ENCODE peak calls at places on chromosome 10, in nine cellular contexts. S is activated CD8-positive, alpha-beta T cell treated with anti-CD3 and anti-CD28 coated beads for 36 hours; M is astrocyte of the spinal cord; G is amniotic stem cell; E is ovary; N is posterior cingulate gyrus; X is Ammon's horn; Y is NCI-H1417; K is cardiac fibroblast. V is an unnamed sample.

GRCh38 chr10:80411267-80411668 is 2.9 kb downstream of the PRXL2A start:
- DNase-seq in S (no peak), G (no peak), M (no peak), E (no peak), K (no peak), Y (no peak), X (peak; percentile 21), N (no peak), V (no peak)

GRCh38 chr10:126380352-126381076 is 7.8 kb downstream of the ADAM12 start:
- DNase-seq in M (no peak), N (no peak), E (no peak), S (no peak), K (no peak), Y (no peak), X (no peak), G (no peak), V (peak; percentile 89)

GRCh38 chr10:24430591-24430990 is 221.7 kb downstream of the KIAA1217 start:
- DNase-seq in E (no peak), Y (no peak), G (no peak), K (no peak), X (no peak), S (no peak), N (no peak), M (no peak), V (peak; percentile 65)

GRCh38 chr10:114538544-114538906 is 119.5 kb downstream of the ABLIM1 start:
- DNase-seq in G (no peak), N (no peak), X (no peak), M (no peak), S (peak; percentile 84), Y (no peak), K (no peak), E (no peak), V (no peak)

GRCh38 chr10:12484945-12485805 is 135.8 kb downstream of the CAMK1D start:
- DNase-seq in K (no peak), M (no peak), G (no peak), Y (peak; percentile 79), N (peak; percentile 42), S (peak; percentile 54), X (peak; percentile 40), E (no peak), V (peak; percentile 13)

GRCh38 chr10:79411546-79412495 is 33.6 kb downstream of the ZCCHC24 start:
- DNase-seq in X (no peak), E (no peak), M (no peak), G (no peak), N (no peak), Y (no peak), S (no peak), K (no peak), V (no peak)

GRCh38 chr10:92408017-92408361 is 117.0 kb downstream of the MARCHF5 start:
- DNase-seq in K (no peak), Y (no peak), G (no peak), S (no peak), E (no peak), X (no peak), N (no peak), M (no peak), V (no peak)

GRCh38 chr10:69413221-69413865 is 3.4 kb downstream of the TACR2 start:
- DNase-seq in Y (peak; percentile 18), M (peak; percentile 60), G (peak; percentile 67), K (peak; percentile 84), N (peak; percentile 67), E (peak; percentile 86), X (peak; percentile 80), S (peak; percentile 67), V (peak; percentile 72)

GRCh38 chr10:14439451-14440259 is 108.9 kb upstream of the FRMD4A start:
- DNase-seq in K (no peak), G (no peak), Y (no peak), X (no peak), N (no peak), E (no peak), S (no peak), M (no peak), V (peak; percentile 29)

GRCh38 chr10:118472415-118472814 is 123.0 kb downstream of the PRLHR start:
- DNase-seq in G (no peak), M (no peak), E (no peak), S (no peak), N (no peak), Y (no peak), X (no peak), K (no peak), V (peak; percentile 43)

V was measured in LHCN-M2.